ENCODE peak calls at places on chromosomes 16 and 17, in four cellular contexts. G is SK-N-SH, T is HepG2, B is H1. Y is an unnamed sample.

GRCh38 chr17:42618442-42619150 is 9.1 kb downstream of the TUBG1 start:
- DNase-seq in T (peak; percentile 82), B (no peak), G (peak; percentile 55), Y (peak; percentile 87)

GRCh38 chr16:86500708-86501510 is 9.4 kb upstream of the FOXF1 start:
- DNase-seq in G (no peak), T (no peak), B (no peak), Y (no peak)

GRCh38 chr17:19339341-19339815 is 23.1 kb downstream of the B9D1 start:
- DNase-seq in B (no peak), G (no peak), T (no peak), Y (no peak)

GRCh38 chr16:1979271-1980025 is 1.8 kb downstream of the NOXO1 start:
- DNase-seq in B (no peak), G (no peak), T (no peak), Y (peak; percentile 96)

GRCh38 chr17:83196973-83197880 is 117.8 kb downstream of the METRNL start:
- DNase-seq in B (no peak), T (no peak), G (no peak), Y (no peak)

GRCh38 chr17:46995841-46996571 is 17.0 kb upstream of the RPRML start:
- DNase-seq in G (no peak), B (no peak), T (no peak), Y (no peak)

GRCh38 chr17:7478276-7479138 is 924 bp downstream of the ZBTB4 start:
- DNase-seq in T (no peak), B (no peak), G (peak; percentile 88), Y (peak; percentile 56)

GRCh38 chr16:56212144-56212543 is 20.9 kb downstream of the GNAO1 start:
- DNase-seq in T (no peak), B (no peak), G (no peak), Y (no peak)

GRCh38 chr17:40499551-40500189 is 1.8 kb downstream of the TNS4 start:
- DNase-seq in B (no peak), T (peak; percentile 84), G (peak; percentile 84), Y (peak; percentile 73)

GRCh38 chr16:1363501-1364041 is 11.8 kb downstream of the GNPTG start:
- DNase-seq in B (peak; percentile 43), T (peak; percentile 30), G (peak; percentile 88), Y (peak; percentile 79)

GRCh38 chr17:7549401-7550055 is 670 bp downstream of the TNFSF12 start:
- DNase-seq in G (no peak), B (no peak), T (no peak), Y (no peak)

GRCh38 chr17:62187681-62188080 is 122.6 kb upstream of the MED13 start:
- DNase-seq in G (peak; percentile 37), T (no peak), B (no peak), Y (no peak)

GRCh38 chr16:61105544-61105943 is 930.7 kb downstream of the CDH8 start:
- DNase-seq in G (no peak), B (no peak), T (no peak), Y (no peak)

GRCh38 chr17:9645858-9646555 is 690 bp downstream of the USP43 start:
- DNase-seq in T (peak; percentile 30), B (no peak), G (peak; percentile 27), Y (peak; percentile 78)

GRCh38 chr16:726438-727290 is at the start of the genes CCDC78 and HAGHL:
- DNase-seq in T (no peak), B (no peak), G (peak; percentile 94), Y (peak; percentile 79)

GRCh38 chr17:78538033-78538776 is 39.0 kb downstream of the DNAH17 start:
- DNase-seq in B (no peak), T (peak; percentile 82), G (no peak), Y (no peak)

GRCh38 chr16:50841081-50841886 is 99.4 kb downstream of the CYLD start:
- DNase-seq in T (no peak), B (no peak), G (no peak), Y (no peak)

GRCh38 chr16:56792960-56793359 is 63.0 kb downstream of the NUP93 start:
- DNase-seq in T (no peak), G (no peak), B (no peak), Y (no peak)

GRCh38 chr16:50814541-50814940 is 72.7 kb downstream of the CYLD start:
- DNase-seq in T (no peak), G (no peak), B (no peak), Y (no peak)

GRCh38 chr17:15348030-15348429 is 6.6 kb upstream of the TEKT3 start:
- DNase-seq in B (no peak), G (no peak), T (no peak), Y (no peak)

GRCh38 chr16:9256196-9256595 is 164.8 kb downstream of the HAPSTR1 start:
- DNase-seq in B (peak; percentile 58), T (peak; percentile 66), G (peak; percentile 34), Y (peak; percentile 47)

GRCh38 chr17:66915204-66915611 is 49.3 kb upstream of the CACNG4 start:
- DNase-seq in G (peak; percentile 76), B (no peak), T (peak; percentile 21), Y (peak; percentile 87)

GRCh38 chr16:65961491-65962143 is 404.9 kb upstream of the CDH5 start:
- DNase-seq in B (no peak), T (no peak), G (no peak), Y (no peak)

GRCh38 chr17:68133370-68134045 is 98.0 kb downstream of the KPNA2 start:
- DNase-seq in T (no peak), B (no peak), G (no peak), Y (no peak)

GRCh38 chr17:63930951-63931575 is 1.1 kb downstream of the CD79B start:
- DNase-seq in G (peak; percentile 50), T (no peak), B (no peak), Y (no peak)

GRCh38 chr16:76639685-76640289 is 362.6 kb downstream of the CNTNAP4 start:
- DNase-seq in T (peak; percentile 47), G (peak; percentile 13), B (peak; percentile 19), Y (peak; percentile 49)

GRCh38 chr17:64774888-64775600 is 112.9 kb upstream of the SMURF2 start:
- DNase-seq in B (no peak), G (no peak), T (no peak), Y (no peak)

GRCh38 chr17:30378191-30378796 is 433 bp upstream of the CPD start:
- DNase-seq in G (peak; percentile 58), T (no peak), B (no peak), Y (no peak)

GRCh38 chr16:54712866-54713265 is 217.8 kb upstream of the IRX5 start:
- DNase-seq in B (no peak), G (no peak), T (no peak), Y (no peak)

GRCh38 chr17:40810505-40810904 is 10.7 kb upstream of the KRT28 start:
- DNase-seq in B (no peak), T (peak; percentile 43), G (no peak), Y (peak; percentile 70)

GRCh38 chr16:81864646-81865382 is 85.7 kb downstream of the PLCG2 start:
- DNase-seq in G (peak; percentile 24), B (no peak), T (no peak), Y (no peak)

GRCh38 chr17:9211133-9211765 is 189.9 kb downstream of the NTN1 start:
- DNase-seq in G (no peak), T (no peak), B (no peak), Y (peak; percentile 60)

GRCh38 chr17:45894022-45894784 is at the start of gene MAPT:
- DNase-seq in B (peak; percentile 84), G (peak; percentile 100), T (peak; percentile 83), Y (peak; percentile 97)

GRCh38 chr17:72985882-72986720 is 106.4 kb downstream of the SLC39A11 start:
- DNase-seq in G (peak; percentile 85), B (peak; percentile 39), T (peak; percentile 79), Y (peak; percentile 90)

GRCh38 chr17:60102632-60103047 is 23.9 kb upstream of the HEATR6 start:
- DNase-seq in T (no peak), B (no peak), G (no peak), Y (no peak)

DNA sequence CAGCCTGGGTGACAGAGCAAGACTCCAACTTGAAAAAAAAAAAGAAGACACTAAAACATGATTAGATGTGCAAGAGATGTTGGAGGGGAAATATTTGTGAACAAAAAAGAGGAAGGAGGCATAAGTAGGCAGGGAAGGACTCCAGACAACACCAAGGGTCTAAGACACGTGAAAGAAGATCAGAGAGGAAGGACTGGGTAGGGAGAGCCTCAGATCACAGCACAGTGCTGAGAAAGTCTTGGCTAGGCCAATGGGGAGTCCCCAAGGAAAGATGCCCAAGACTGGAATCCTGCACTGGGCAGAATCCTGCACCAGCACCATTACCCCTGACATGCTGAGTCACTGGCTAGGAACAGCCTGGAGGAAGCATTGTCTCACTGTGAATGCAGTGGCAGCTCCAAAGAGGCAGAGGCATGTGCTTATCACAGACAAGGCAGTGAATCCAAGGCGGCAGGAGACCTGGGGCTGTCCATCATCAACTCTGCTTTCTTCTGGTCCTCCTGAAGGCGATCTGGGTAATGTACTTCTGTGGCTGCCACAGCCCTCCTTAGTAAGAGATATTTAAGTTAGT is 19.2 kb downstream of the CLEC19A start:
- DNase-seq in B (no peak), T (no peak), G (no peak), Y (peak; percentile 18)
- TF ChIP-seq JUND in B (no peak), T (no peak), G (no peak), Y (no peak)

GRCh38 chr17:4116516-4116915 is 26.3 kb downstream of the ZZEF1 start:
- DNase-seq in T (no peak), B (no peak), G (no peak), Y (no peak)
- TF ChIP-seq JUND in T (no peak), B (no peak), G (no peak), Y (no peak)

DNA sequence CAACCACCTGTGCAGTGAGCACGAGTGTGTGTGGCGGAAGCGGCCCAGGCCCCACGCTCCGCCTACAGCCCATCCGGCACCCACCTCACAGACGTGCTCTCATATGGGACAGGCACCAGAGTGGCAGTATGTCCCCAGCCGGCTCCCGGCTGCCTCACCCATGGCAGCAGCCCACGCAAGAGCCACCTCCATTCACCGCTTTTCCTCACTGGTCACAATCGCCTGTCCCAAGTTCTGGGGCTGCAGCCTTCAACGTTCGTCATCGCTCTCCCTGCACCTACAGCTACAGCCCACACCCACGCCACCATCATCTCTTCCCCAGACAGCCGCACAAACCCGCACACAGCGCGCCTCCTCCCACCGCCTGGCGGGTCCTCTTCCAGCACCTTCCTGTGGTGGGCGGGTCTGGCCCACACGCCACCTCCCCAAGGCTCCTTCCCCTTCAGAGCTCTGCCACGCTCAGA is 17.5 kb upstream of the TRAP1 start:
- DNase-seq in G (no peak), B (no peak), T (no peak), Y (no peak)
- TF ChIP-seq JUND in G (no peak), B (no peak), T (no peak), Y (no peak)

GRCh38 chr17:58918879-58919278 is 163.2 kb downstream of the PPM1E start:
- DNase-seq in G (no peak), T (no peak), B (no peak), Y (no peak)

GRCh38 chr17:58913971-58914769 is 158.5 kb downstream of the PPM1E start:
- DNase-seq in B (no peak), T (no peak), G (no peak), Y (peak; percentile 62)

GRCh38 chr17:58920773-58921172 is 165.1 kb downstream of the PPM1E start:
- DNase-seq in G (no peak), T (no peak), B (no peak), Y (no peak)

GRCh38 chr17:58917228-58917627 is 161.6 kb downstream of the PPM1E start:
- DNase-seq in T (no peak), G (no peak), B (no peak), Y (no peak)

DNA sequence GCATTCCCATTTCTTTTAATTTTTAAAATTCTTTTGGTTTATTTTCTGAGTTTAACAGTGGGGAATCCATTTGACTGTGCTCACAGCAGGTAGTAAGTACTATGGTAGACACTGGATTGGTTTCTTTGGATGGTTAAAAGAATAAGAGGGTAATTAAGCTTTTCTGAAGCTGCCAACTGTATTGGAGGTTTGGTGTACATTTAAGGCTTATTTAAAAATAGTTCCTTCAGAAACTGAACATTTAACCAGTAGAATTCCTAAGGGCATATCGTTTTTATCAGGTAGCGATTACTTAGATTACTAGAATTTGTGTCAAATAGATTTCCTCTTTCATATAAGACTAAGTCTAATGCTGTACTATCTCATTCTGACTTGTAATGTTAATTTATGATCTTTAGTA is 162.4 kb downstream of the PPM1E start:
- DNase-seq in T (no peak), B (no peak), G (no peak), Y (no peak)
- TF ChIP-seq JUND in T (no peak), B (no peak), G (no peak), Y (no peak)

Y was measured in T47D.